ENCODE peak calls at places on chromosomes 7 and 10, in six cellular contexts. O is suprapubic skin; V is CD8-positive, alpha-beta T cell; A is uterus; N is fibroblast of lung; T is A549. R is an unnamed sample.
A peak's percentile ranks its signal among the peaks of the same experiment; 100 is the strongest.

GRCh38 chr7:12518920-12519681 is 51.4 kb upstream of the SCIN start:
- DNase-seq in O (no peak), V (no peak), A (no peak), N (peak; percentile 6), T (peak; percentile 34), R (no peak)

GRCh38 chr10:92594194-92594593 is 1.3 kb downstream of the KIF11 start:
- DNase-seq in T (no peak), N (no peak), V (no peak), O (no peak), A (no peak), R (no peak)

GRCh38 chr7:44750921-44751571 is 2.4 kb downstream of the ZMIZ2 start:
- DNase-seq in A (no peak), O (no peak), N (peak; percentile 12), V (peak; percentile 25), T (no peak), R (no peak)

GRCh38 chr7:44511863-44512468 is 21.5 kb upstream of the NUDCD3 start:
- DNase-seq in V (no peak), O (no peak), N (no peak), T (no peak), A (no peak), R (no peak)

GRCh38 chr10:73931767-73932624 is 21.1 kb downstream of the PLAU start:
- DNase-seq in V (peak; percentile 37), A (no peak), T (peak; percentile 68), N (no peak), O (no peak), R (no peak)

GRCh38 chr7:121081327-121081936 is 92.9 kb downstream of the CPED1 start:
- DNase-seq in O (no peak), A (no peak), T (peak; percentile 34), N (peak; percentile 93), V (no peak), R (peak; percentile 62)

GRCh38 chr7:111091623-111092370 is 870 bp downstream of the LRRN3 start:
- DNase-seq in V (no peak), A (no peak), O (no peak), N (no peak), T (no peak), R (no peak)

GRCh38 chr10:52215745-52216361 is 98.2 kb upstream of the DKK1 start:
- DNase-seq in T (peak; percentile 73), O (no peak), N (peak; percentile 88), A (peak; percentile 37), V (peak; percentile 8), R (peak; percentile 53)

GRCh38 chr10:102352066-102352715 is 43.3 kb upstream of the NFKB2 start:
- DNase-seq in A (peak; percentile 54), O (no peak), T (peak; percentile 68), N (peak; percentile 67), V (peak; percentile 56), R (peak; percentile 20)

GRCh38 chr10:102342958-102343357 is 52.5 kb upstream of the NFKB2 start:
- DNase-seq in A (no peak), N (peak; percentile 56), T (no peak), O (no peak), V (no peak), R (peak; percentile 39)

GRCh38 chr10:102342462-102342861 is 53.0 kb upstream of the NFKB2 start:
- DNase-seq in A (no peak), N (no peak), V (no peak), O (no peak), T (no peak), R (no peak)

GRCh38 chr10:102344067-102344466 is 51.4 kb upstream of the NFKB2 start:
- DNase-seq in N (no peak), V (no peak), A (no peak), O (no peak), T (no peak), R (no peak)

DNA sequence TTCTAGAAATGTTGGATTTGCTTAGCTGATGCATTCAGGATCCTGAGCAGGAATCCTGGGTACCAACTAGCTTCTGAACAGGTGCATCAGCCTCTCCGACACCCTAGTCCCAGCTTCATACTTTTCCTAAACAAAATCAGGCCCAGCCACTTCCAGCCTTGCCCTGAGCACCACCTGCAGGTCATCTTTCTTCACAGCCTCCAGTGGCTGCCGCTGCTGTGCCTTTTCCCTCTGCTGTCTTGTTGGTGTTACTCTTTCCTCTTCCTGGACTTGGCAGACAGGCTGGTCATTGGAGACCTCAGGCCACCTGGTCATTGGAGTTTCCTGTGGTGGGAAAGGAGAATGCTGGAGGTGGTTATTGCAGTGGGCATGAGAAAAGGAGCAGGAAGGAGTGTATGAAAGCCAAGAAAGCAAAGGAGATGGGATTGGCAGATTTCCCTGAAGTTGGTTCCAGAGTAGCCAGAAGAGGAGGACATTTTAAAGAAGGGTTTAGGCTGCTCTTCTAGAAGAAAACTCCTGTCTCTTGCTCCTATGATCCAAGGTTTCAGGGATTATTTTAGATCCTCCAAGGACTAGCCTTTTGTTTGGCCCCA is 48.2 kb upstream of the NFKB2 start:
- DNase-seq in A (peak; percentile 21), T (peak; percentile 76), N (peak; percentile 46), O (no peak), V (no peak), R (no peak)
- TF ChIP-seq CTCF in A (peak; percentile 31), T (peak; percentile 67), N (peak; percentile 55), O (peak; percentile 10), V (no peak), R (peak; percentile 63)

GRCh38 chr7:99394188-99394502 is 14.3 kb downstream of the PDAP1 start:
- DNase-seq in A (no peak), T (no peak), O (no peak), N (no peak), V (no peak), R (no peak)
- H3K4me3 ChIP-seq in A (no peak overlapping the region), T (no peak overlapping the region), O (no peak overlapping the region), N (no peak overlapping the region), V (no peak overlapping the region), R (no peak overlapping the region)

DNA sequence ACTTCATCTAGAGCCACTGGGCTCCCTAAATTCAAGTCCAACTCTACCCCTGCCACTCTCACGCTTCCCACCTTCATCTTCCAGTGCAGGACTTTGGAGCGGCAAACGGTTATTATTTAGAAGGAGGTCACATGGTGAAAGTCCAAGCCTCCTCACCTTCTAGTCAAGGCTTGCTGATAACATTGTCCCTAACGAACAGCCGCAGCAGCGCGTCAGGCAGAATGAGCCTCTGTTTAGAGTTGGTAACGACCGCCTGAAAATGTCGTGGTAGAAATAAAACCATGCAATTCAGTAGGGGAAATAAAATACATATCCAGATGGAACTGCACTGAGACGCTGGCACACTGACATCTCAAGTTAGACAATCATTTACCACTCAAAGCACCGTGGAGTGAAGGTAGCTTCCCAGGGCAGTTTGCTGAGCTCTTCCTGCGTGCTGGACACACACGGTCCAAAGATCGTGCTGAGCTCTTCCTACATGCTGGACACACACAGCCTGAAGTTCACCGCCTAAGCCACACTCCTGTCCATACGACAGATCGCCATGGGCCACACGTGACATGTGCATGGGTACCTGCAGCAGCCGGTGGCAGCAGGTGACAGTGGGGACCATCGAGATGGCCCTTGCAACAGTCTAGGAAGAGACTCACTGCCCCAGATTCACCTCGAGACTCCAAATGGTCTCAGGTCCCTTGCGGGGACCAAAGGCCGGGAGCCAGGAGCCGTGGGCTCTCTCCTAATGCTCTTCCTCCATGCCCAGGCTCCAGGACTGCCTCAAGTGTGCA is 323.5 kb downstream of the PTPRN2 start:
- DNase-seq in A (no peak), V (no peak), T (no peak), O (peak; percentile 2), N (no peak), R (no peak)
- H3K27ac ChIP-seq in A (no peak overlapping the region), V (no peak overlapping the region), T (no peak overlapping the region), O (no peak overlapping the region), N (no peak overlapping the region), R (no peak overlapping the region)

DNA sequence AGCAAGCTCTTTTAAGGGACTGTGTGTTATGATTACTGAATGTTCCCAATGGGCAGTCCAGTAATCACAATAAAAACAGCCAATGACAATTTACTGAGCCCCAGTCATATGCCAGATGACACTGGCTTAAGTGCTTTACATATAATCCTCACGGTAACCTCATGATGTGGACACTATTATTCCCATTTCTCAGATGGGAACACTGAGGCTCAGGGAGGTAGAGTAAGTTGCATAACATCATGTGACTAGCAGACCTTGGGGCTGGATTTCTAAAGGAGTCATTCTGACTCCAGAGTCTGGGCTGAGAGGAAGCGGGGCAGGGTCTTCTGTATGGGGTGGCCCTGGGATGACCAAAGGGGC is 7.6 kb upstream of the RBM20 start:
- DNase-seq in O (no peak), N (no peak), A (no peak), T (no peak), V (no peak), R (no peak)
- TF ChIP-seq CTCF in O (no peak), N (no peak), A (no peak), T (no peak), V (no peak), R (no peak)

DNA sequence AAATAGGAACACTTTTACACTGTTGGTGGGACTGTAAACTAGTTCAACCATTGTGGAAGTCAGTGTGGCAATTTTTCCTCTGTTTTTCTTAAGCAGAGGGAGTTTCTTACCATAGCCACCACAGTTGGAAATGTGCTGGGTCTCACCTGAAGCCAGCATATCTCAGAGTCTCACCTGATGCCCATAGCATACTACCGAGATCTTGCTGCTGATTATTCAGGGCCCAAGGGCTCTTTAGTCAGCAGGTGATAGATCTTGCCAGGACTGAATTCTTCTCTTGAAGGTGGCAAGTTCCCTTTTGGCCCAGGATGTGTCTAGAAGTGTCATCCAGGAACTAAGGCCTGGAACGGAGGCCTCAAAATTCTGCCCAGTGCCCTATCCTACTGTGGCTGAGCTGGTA is 215.4 kb downstream of the CCDC7 start:
- DNase-seq in T (no peak), N (no peak), A (no peak), V (no peak), O (no peak), R (no peak)
- H3K4me3 ChIP-seq in T (no peak overlapping the region), N (no peak overlapping the region), A (no peak overlapping the region), V (no peak overlapping the region), O (no peak overlapping the region), R (no peak overlapping the region)

GRCh38 chr10:129097776-129098175 is 369.3 kb upstream of the MGMT start:
- DNase-seq in V (no peak), N (peak; percentile 42), T (no peak), O (no peak), A (no peak), R (no peak)

GRCh38 chr10:129094813-129095212 is 372.2 kb upstream of the MGMT start:
- DNase-seq in T (no peak), A (no peak), V (no peak), N (no peak), O (no peak), R (no peak)

GRCh38 chr10:129095980-129096339 is 371.1 kb upstream of the MGMT start:
- DNase-seq in A (no peak), O (no peak), V (no peak), N (no peak), T (no peak), R (no peak)

GRCh38 chr10:129098517-129098916 is 368.5 kb upstream of the MGMT start:
- DNase-seq in T (no peak), O (no peak), V (no peak), A (no peak), N (no peak), R (no peak)

DNA sequence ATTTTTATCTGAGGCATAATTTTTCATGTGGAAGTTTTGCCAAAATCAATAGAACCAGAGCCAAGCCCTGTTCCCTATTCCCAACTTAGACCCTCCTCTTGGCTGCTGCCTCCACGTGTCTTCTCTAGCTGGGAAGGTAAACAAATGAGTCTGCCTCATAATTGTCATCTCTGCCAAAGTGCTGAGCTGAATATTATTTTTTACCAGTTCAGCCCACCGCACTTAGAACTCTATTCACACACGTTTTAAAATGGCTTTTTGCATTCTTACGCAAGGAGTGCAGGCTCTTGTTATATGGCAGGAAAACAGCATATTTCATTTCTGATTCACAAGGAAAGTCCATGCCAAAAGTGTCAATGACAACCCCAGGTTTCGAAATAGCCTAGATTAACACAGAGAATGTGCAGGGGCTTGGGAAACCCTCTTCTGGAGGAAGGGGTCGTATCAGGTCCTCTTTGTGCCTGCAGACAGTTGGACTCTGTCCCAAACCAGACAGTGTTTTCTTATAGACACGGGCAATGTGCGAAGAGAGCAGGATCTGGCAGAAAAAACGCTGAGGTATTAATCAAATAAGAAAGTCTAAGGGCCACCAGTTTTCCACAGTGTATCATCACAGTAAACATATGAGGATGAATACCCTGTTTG is 370.6 kb upstream of the MGMT start:
- DNase-seq in N (peak; percentile 100), A (peak; percentile 70), T (no peak), V (no peak), O (no peak), R (peak; percentile 6)
- H3K27ac ChIP-seq in N (no peak overlapping the region), A (peak overlapping the region; percentile 79), T (no peak overlapping the region), V (no peak overlapping the region), O (peak overlapping the region; percentile 50), R (no peak overlapping the region)

R was measured in AG04450.